ENCODE peak calls at places on chromosomes 5 and 9, in four cellular contexts. R is nephron progenitor cell; S is AG09309; Y is CD4-positive, alpha-beta T cell. J is an unnamed sample.

GRCh38 chr5:30103056-30104020 is 1090.1 kb upstream of the CDH6 start:
- DNase-seq in S (no peak), Y (no peak), R (no peak), J (no peak)

GRCh38 chr5:114362977-114363721 is 1.3 kb downstream of the KCNN2 start:
- DNase-seq in S (no peak), R (peak), Y (no peak), J (peak)

GRCh38 chr5:159906463-159906862 is 9.8 kb upstream of the ADRA1B start:
- DNase-seq in S (no peak), R (no peak), Y (no peak), J (no peak)

GRCh38 chr9:131284856-131285255 is 4.7 kb upstream of the PLPP7 start:
- DNase-seq in R (no peak), Y (no peak), S (no peak), J (no peak)

GRCh38 chr9:8188720-8189407 is 389.3 kb upstream of the DMAC1 start:
- DNase-seq in R (no peak), S (no peak), Y (no peak), J (no peak)

GRCh38 chr9:3708751-3709150 is 182.9 kb upstream of the RFX3 start:
- DNase-seq in Y (no peak), S (no peak), R (no peak), J (no peak)

GRCh38 chr5:172707285-172708182 is 63.5 kb downstream of the DUSP1 start:
- DNase-seq in S (peak), R (peak), Y (no peak), J (peak)

GRCh38 chr9:107279084-107279483 is 4.0 kb upstream of the RAD23B start:
- DNase-seq in R (no peak), S (no peak), Y (no peak), J (no peak)

GRCh38 chr5:16626696-16627264 is 10.0 kb upstream of the RETREG1 start:
- DNase-seq in Y (no peak), S (no peak), R (no peak), J (no peak)

GRCh38 chr5:138611295-138612220 is 36.4 kb upstream of the HSPA9 start:
- DNase-seq in R (peak), Y (no peak), S (no peak), J (peak)

GRCh38 chr5:143014017-143014651 is 244.0 kb downstream of the ARHGAP26 start:
- DNase-seq in R (peak), Y (no peak), S (no peak), J (peak)

DNA sequence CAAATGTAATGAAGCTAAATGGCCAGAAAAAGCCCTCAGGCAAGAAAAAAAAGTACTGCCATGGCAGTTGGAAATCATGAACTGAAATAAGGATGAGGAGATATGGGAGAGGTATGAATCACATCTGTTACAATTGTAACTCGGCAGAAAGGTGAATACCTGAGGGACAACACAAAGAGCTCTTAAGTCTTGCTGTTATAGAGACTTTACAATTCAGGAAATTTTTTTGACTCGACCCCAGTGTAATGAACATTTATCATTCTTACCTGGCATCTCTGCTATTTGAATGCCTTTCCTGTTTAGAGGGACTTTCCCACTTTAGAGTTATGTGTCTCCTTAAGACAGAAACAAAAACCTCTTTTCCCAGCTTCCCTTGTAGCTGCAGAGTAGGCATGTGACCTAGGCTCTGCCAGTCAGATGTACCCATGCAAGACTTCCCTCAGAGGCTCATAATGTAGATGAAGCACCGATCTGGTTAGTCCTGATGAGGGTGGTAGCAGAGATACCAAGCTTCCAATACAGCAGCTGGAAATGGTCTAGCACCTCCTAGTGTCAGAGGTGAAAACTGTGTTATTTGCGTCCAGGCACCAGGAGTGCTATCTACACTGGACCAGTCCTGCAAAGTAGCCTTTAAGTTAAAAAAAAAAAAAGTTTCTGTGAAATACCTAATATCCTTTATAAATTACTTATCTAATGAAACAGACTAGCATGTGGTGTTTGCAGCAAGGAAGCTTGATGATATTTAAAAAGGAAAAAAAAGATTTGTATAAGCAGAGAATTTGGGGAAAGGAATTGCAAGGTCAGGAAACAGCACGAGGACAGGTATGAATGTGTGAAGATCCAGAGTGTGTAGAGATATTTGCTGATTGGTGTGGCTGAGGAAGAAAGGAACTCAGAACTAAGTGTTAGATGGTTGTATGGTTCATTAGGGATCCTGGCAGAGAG is 146.9 kb upstream of the SLC1A3 start:
- DNase-seq in S (no peak), R (no peak), Y (no peak), J (no peak)
- TF ChIP-seq CTCF in S (peak), R (peak), Y (no peak), J (peak)

DNA sequence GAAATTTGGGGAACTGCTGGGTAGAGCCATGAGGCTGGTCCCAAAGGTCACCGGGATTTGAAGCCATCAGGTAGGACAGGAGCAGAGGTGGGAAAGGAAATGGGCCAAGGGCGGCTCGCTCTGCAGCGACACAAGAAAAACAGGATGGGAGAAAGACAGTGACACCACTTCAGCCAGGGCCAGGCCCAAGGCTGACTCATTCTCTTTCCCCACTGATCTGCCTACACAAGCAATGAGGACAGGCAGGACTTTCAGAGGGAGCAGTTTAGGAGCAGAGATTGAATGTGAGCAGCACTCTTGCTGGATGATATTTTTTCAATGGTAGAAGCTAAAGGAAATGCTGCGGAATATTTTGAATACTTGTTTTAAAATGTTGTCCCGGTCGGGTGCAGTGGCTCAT is 3.5 kb downstream of the RUFY1 start:
- DNase-seq in R (no peak), Y (no peak), S (no peak), J (no peak)
- TF ChIP-seq CTCF in R (no peak), Y (no peak), S (no peak), J (no peak)

DNA sequence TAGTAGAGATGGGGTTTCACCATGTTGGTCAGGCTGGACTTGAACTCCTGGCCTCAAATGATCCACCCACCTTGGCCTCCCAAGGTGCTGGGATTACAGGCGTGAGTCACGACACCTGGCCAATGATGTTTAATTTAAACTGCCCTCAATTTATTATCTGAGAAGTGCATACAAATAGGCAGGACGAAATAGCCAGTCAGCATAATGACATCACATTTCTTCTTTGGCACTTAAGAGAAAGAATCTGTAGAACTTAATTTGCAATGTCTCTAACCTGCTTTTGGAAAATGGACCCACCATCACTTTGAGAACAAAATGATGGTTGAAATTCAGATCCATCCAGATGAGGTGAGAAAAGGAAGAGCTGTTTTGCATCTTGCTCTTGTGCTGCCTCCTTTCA is 52.5 kb upstream of the ZNF608 start:
- DNase-seq in R (no peak), S (no peak), Y (no peak), J (no peak)
- TF ChIP-seq CTCF in R (no peak), S (no peak), Y (no peak), J (no peak)

DNA sequence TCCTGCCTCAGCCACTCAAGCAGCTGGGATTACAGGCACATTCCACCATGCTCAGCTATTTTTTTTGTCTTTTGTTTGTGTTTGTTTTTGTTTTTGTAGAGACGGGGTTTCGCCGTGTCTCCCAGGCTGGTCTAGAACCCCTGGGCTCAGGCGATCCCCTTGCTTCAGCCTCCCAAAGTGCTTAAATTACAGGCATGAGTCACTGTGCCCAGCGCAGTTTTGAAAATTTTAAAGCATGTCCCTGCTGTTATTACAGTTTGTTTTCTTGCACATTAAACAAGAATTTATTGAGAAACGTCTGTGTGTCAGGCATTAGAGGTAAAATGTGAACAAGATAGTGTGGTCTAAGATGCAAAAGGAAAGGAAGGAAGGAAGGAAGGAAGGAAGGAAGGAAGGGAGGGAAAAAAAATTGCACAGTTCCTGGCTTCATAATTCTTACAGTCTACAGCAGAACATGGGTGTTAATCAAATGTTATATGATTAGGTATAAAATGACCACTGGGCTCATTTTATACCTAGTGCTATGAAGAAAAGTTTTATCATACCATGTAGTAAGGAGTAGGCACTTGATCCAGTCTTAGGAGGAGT is 205.4 kb downstream of the SNX18 start:
- DNase-seq in R (no peak), Y (no peak), S (no peak), J (no peak)
- TF ChIP-seq CTCF in R (no peak), Y (no peak), S (no peak), J (no peak)